ENCODE peak calls at places on chromosomes 11 and 22, in eight cellular contexts. D, J, X, A, O, B, R and F are unnamed samples.

GRCh38 chr11:105236631-105237030 is 97.1 kb upstream of the CARD18 start:
- DNase-seq in D (no peak), J (no peak), X (no peak), A (no peak), O (no peak), B (no peak), R (no peak), F (no peak)

GRCh38 chr11:70667767-70668166 is 269.4 kb downstream of the CTTN start:
- DNase-seq in D (no peak), J (no peak), X (no peak), A (no peak), O (no peak), B (no peak), R (no peak), F (no peak)

GRCh38 chr22:19152942-19153883 is 3.1 kb upstream of the GSC2 start:
- DNase-seq in D (no peak), J (no peak), X (no peak), A (no peak), O (no peak), B (no peak), R (no peak), F (no peak)

GRCh38 chr11:104700609-104701008 is 197.7 kb downstream of the CASP12 start:
- DNase-seq in D (no peak), J (no peak), X (no peak), A (peak), O (no peak), B (no peak), R (no peak), F (no peak)

GRCh38 chr11:57131080-57131790 is 50.5 kb upstream of the LRRC55 start:
- DNase-seq in D (peak), J (no peak), X (no peak), A (peak), O (peak), B (peak), R (no peak), F (no peak)

GRCh38 chr11:83054904-83055380 is 16.8 kb downstream of the RAB30 start:
- DNase-seq in D (no peak), J (no peak), X (no peak), A (no peak), O (no peak), B (no peak), R (no peak), F (no peak)

GRCh38 chr22:48836673-48837340 is 990.9 kb downstream of the BRD1 start:
- DNase-seq in D (no peak), J (no peak), X (no peak), A (no peak), O (no peak), B (no peak), R (no peak), F (no peak)

GRCh38 chr11:132353255-132353654 is 982.8 kb downstream of the NTM start:
- DNase-seq in D (no peak), J (no peak), X (no peak), A (no peak), O (no peak), B (no peak), R (no peak), F (no peak)

GRCh38 chr11:73991471-73992006 is 8.9 kb upstream of the UCP2 start:
- DNase-seq in D (no peak), J (no peak), X (no peak), A (no peak), O (no peak), B (no peak), R (no peak), F (no peak)

GRCh38 chr11:113690619-113691569 is 15.2 kb downstream of the TMPRSS5 start:
- DNase-seq in D (peak), J (peak), X (no peak), A (peak), O (no peak), B (peak), R (peak), F (peak)

GRCh38 chr11:107591098-107591445 is at the start of gene ELMOD1:
- DNase-seq in D (peak), J (peak), X (peak), A (peak), O (peak), B (peak), R (peak), F (peak)

GRCh38 chr11:19110290-19110689 is 6.7 kb upstream of the ZDHHC13 start:
- DNase-seq in D (no peak), J (no peak), X (no peak), A (no peak), O (peak), B (no peak), R (no peak), F (peak)

GRCh38 chr22:24894220-24894975 is 52.1 kb downstream of the LHFPL7 start:
- DNase-seq in D (peak), J (no peak), X (no peak), A (peak), O (peak), B (peak), R (peak), F (peak)

GRCh38 chr22:26364066-26365015 is 64.7 kb upstream of the ASPHD2 start:
- DNase-seq in D (peak), J (peak), X (peak), A (peak), O (peak), B (peak), R (peak), F (peak)

GRCh38 chr22:20429254-20430100 is 8.1 kb downstream of the SCARF2 start:
- DNase-seq in D (peak), J (peak), X (peak), A (no peak), O (peak), B (no peak), R (peak), F (peak)

GRCh38 chr22:36379593-36380361 is 8.0 kb downstream of the MYH9 start:
- DNase-seq in D (no peak), J (peak), X (peak), A (no peak), O (no peak), B (peak), R (no peak), F (no peak)

GRCh38 chr22:45196926-45197605 is 33.3 kb downstream of the NUP50 start:
- DNase-seq in D (no peak), J (no peak), X (no peak), A (no peak), O (peak), B (no peak), R (no peak), F (no peak)

GRCh38 chr11:5992150-5992549 is 5.4 kb upstream of the OR52L1 start:
- DNase-seq in D (no peak), J (no peak), X (no peak), A (no peak), O (no peak), B (no peak), R (no peak), F (no peak)

GRCh38 chr11:124839051-124839971 is 25.9 kb upstream of the ROBO3 start:
- DNase-seq in D (no peak), J (peak), X (no peak), A (no peak), O (no peak), B (no peak), R (no peak), F (no peak)

GRCh38 chr11:409008-409599 is 5.7 kb downstream of the SIGIRR start:
- DNase-seq in D (no peak), J (no peak), X (no peak), A (no peak), O (peak), B (no peak), R (peak), F (peak)

GRCh38 chr11:2300290-2300935 is 1.3 kb downstream of the C11orf21 start:
- DNase-seq in D (no peak), J (peak), X (peak), A (no peak), O (no peak), B (no peak), R (no peak), F (peak)

GRCh38 chr11:45089251-45089650 is 57.2 kb upstream of the PRDM11 start:
- DNase-seq in D (no peak), J (no peak), X (no peak), A (peak), O (peak), B (peak), R (peak), F (peak)

GRCh38 chr11:86245369-86246292 is 1.1 kb downstream of the EED start:
- DNase-seq in D (peak), J (peak), X (peak), A (no peak), O (peak), B (peak), R (no peak), F (no peak)

GRCh38 chr11:92111291-92111690 is 113.3 kb upstream of the FAT3 start:
- DNase-seq in D (no peak), J (no peak), X (no peak), A (no peak), O (no peak), B (no peak), R (no peak), F (no peak)

GRCh38 chr11:14360976-14361375 is 2.0 kb upstream of the RRAS2 start:
- DNase-seq in D (no peak), J (no peak), X (no peak), A (no peak), O (no peak), B (no peak), R (no peak), F (no peak)

GRCh38 chr22:48099671-48100070 is 1337.2 kb downstream of the TBC1D22A start:
- DNase-seq in D (no peak), J (no peak), X (no peak), A (no peak), O (no peak), B (no peak), R (no peak), F (no peak)

GRCh38 chr22:45344339-45344738 is 34.6 kb downstream of the FAM118A start:
- DNase-seq in D (no peak), J (no peak), X (no peak), A (no peak), O (no peak), B (no peak), R (no peak), F (no peak)

GRCh38 chr22:17980638-17981051 is 43.7 kb downstream of the MICAL3 start:
- DNase-seq in D (peak), J (peak), X (peak), A (no peak), O (no peak), B (no peak), R (no peak), F (peak)